ENCODE peak calls at places on chromosomes 7 and 10, in five cellular contexts. X is lower lobe of right lung; F is right lobe of liver; O is CD4-positive, alpha-beta memory T cell; V is CD4-positive, alpha-beta T cell. S is an unnamed sample.

GRCh38 chr7:4436361-4436899 is 245.7 kb upstream of the FOXK1 start:
- DNase-seq in O (no peak), X (no peak), V (no peak), F (no peak), S (no peak)

GRCh38 chr10:127148066-127148932 is 48.1 kb downstream of the INSYN2A start:
- DNase-seq in V (no peak), O (no peak), X (no peak), F (no peak), S (no peak)

GRCh38 chr10:5095687-5096086 is 1.5 kb downstream of the AKR1C3 start:
- DNase-seq in X (no peak), O (no peak), F (no peak), V (no peak), S (no peak)

GRCh38 chr10:124362572-124362971 is 56.2 kb downstream of the OAT start:
- DNase-seq in F (no peak), V (no peak), X (no peak), O (no peak), S (no peak)

GRCh38 chr7:85014936-85015335 is 171.9 kb downstream of the SEMA3D start:
- DNase-seq in V (no peak), F (no peak), X (no peak), O (no peak), S (no peak)

GRCh38 chr7:103445228-103446020 is 583 bp downstream of the SLC26A5 start:
- DNase-seq in O (no peak), F (no peak), X (no peak), V (no peak), S (no peak)

GRCh38 chr10:24465124-24465874 is 256.4 kb downstream of the KIAA1217 start:
- DNase-seq in X (no peak), F (peak), V (no peak), O (no peak), S (no peak)

GRCh38 chr10:34647157-34647556 is 167.9 kb downstream of the PARD3 start:
- DNase-seq in O (no peak), V (no peak), F (no peak), X (no peak), S (no peak)

GRCh38 chr10:86968271-86968993 is at the start of gene ADIRF:
- DNase-seq in X (peak), V (no peak), F (peak), O (no peak), S (no peak)

GRCh38 chr7:577971-578370 is 58.3 kb upstream of the PDGFA start:
- DNase-seq in O (no peak), V (no peak), X (no peak), F (no peak), S (no peak)

GRCh38 chr7:20786049-20786412 is 655 bp downstream of the SP8 start:
- DNase-seq in X (no peak), O (no peak), V (no peak), F (no peak), S (no peak)

GRCh38 chr10:13440709-13441061 is 88.1 kb downstream of the BEND7 start:
- DNase-seq in F (no peak), V (no peak), O (no peak), X (no peak), S (no peak)

GRCh38 chr10:3108033-3108432 is 40.7 kb downstream of the PFKP start:
- DNase-seq in O (no peak), X (no peak), V (no peak), F (no peak), S (no peak)

GRCh38 chr10:20892011-20892585 is 5.0 kb downstream of the NEBL start:
- DNase-seq in X (no peak), V (no peak), F (no peak), O (no peak), S (no peak)

GRCh38 chr10:131159771-131160170 is 151.8 kb downstream of the TCERG1L start:
- DNase-seq in V (no peak), X (no peak), F (no peak), O (no peak), S (no peak)

GRCh38 chr10:188546-188945 is 53.3 kb downstream of the ZMYND11 start:
- DNase-seq in X (no peak), O (no peak), V (no peak), F (no peak), S (no peak)

GRCh38 chr7:138979226-138979979 is 1.8 kb downstream of the KIAA1549 start:
- DNase-seq in O (no peak), F (no peak), X (no peak), V (no peak), S (no peak)

GRCh38 chr7:80135306-80136104 is 874 bp downstream of the GNAI1 start:
- DNase-seq in F (no peak), V (no peak), O (no peak), X (no peak), S (peak)

GRCh38 chr7:98329974-98330373 is 48.5 kb downstream of the BRI3 start:
- DNase-seq in F (no peak), X (no peak), O (no peak), V (no peak), S (no peak)

GRCh38 chr10:27413831-27414348 is 90.2 kb upstream of the RAB18 start:
- DNase-seq in F (no peak), O (no peak), V (no peak), X (peak), S (no peak)

GRCh38 chr10:47013469-47014169 is 102.4 kb downstream of the PTPN20 start:
- DNase-seq in X (peak), V (no peak), F (peak), O (no peak), S (no peak)

GRCh38 chr10:122557516-122557915 is 3.0 kb upstream of the DMBT1 start:
- DNase-seq in V (no peak), O (no peak), X (no peak), F (no peak), S (no peak)

GRCh38 chr10:22536620-22537019 is 177.8 kb downstream of the PIP4K2A start:
- DNase-seq in O (no peak), V (no peak), F (no peak), X (no peak), S (no peak)

GRCh38 chr10:109126016-109126415 is 797.3 kb downstream of the XPNPEP1 start:
- DNase-seq in F (no peak), O (no peak), V (no peak), X (no peak), S (no peak)

GRCh38 chr7:64174941-64175340 is 32.1 kb upstream of the ZNF735 start:
- DNase-seq in V (no peak), F (no peak), X (no peak), O (no peak), S (no peak)

GRCh38 chr10:93462881-93463280 is 19.3 kb downstream of the MYOF start:
- DNase-seq in F (no peak), V (no peak), X (peak), O (no peak), S (no peak)

GRCh38 chr10:23976285-23976684 is 232.7 kb upstream of the KIAA1217 start:
- DNase-seq in X (no peak), V (no peak), O (no peak), F (no peak), S (no peak)

GRCh38 chr7:44823266-44823781 is 24.6 kb downstream of the H2AZ2 start:
- DNase-seq in O (no peak), X (no peak), F (no peak), V (no peak), S (no peak)

GRCh38 chr7:111081553-111081952 is 9.4 kb upstream of the LRRN3 start:
- DNase-seq in O (no peak), F (no peak), V (no peak), X (no peak), S (no peak)

GRCh38 chr7:147670759-147671158 is 919.8 kb upstream of the C7orf33 start:
- DNase-seq in V (no peak), O (no peak), X (no peak), F (peak), S (no peak)

GRCh38 chr10:128026620-128027281 is 99.5 kb downstream of the MKI67 start:
- DNase-seq in V (no peak), F (no peak), O (no peak), X (no peak), S (no peak)

GRCh38 chr7:158702196-158702595 is 2.4 kb downstream of the NCAPG2 start:
- DNase-seq in F (no peak), V (no peak), O (no peak), X (no peak), S (no peak)

GRCh38 chr7:45687721-45688120 is 113.6 kb downstream of the ADCY1 start:
- DNase-seq in X (no peak), V (no peak), F (peak), O (no peak), S (peak)

GRCh38 chr7:7719235-7719634 is 828 bp upstream of the RPA3 start:
- DNase-seq in F (no peak), O (peak), V (no peak), X (no peak), S (no peak)

GRCh38 chr7:91945476-91945875 is 4.8 kb downstream of the AKAP9 start:
- DNase-seq in F (no peak), V (no peak), O (no peak), X (no peak), S (no peak)

GRCh38 chr10:43219848-43220247 is 47.0 kb downstream of the RASGEF1A start:
- DNase-seq in F (peak), X (peak), V (no peak), O (no peak), S (no peak)

GRCh38 chr7:18610331-18610948 is 114.9 kb downstream of the HDAC9 start:
- DNase-seq in F (no peak), O (no peak), V (no peak), X (no peak), S (peak)

GRCh38 chr7:144908943-144909556 is 73.2 kb upstream of the TPK1 start:
- DNase-seq in O (no peak), F (no peak), V (no peak), X (no peak), S (no peak)
- H3K27ac ChIP-seq in O (no peak), F (no peak), V (no peak), X (no peak), S (no peak)

GRCh38 chr7:112510032-112510742 is 29.4 kb downstream of the LSMEM1 start:
- DNase-seq in V (no peak), X (no peak), F (no peak), O (no peak), S (no peak)
- H3K27ac ChIP-seq in V (no peak), X (no peak), F (no peak), O (no peak), S (no peak)

GRCh38 chr10:129945941-129946760 is 17.9 kb downstream of the EBF3 start:
- DNase-seq in X (no peak), F (no peak), O (no peak), V (no peak), S (no peak)

GRCh38 chr10:129942936-129943724 is 20.9 kb downstream of the EBF3 start:
- DNase-seq in X (no peak), F (no peak), V (no peak), O (no peak), S (no peak)

GRCh38 chr10:129945031-129945430 is 19.0 kb downstream of the EBF3 start:
- DNase-seq in V (no peak), X (no peak), F (no peak), O (no peak), S (no peak)

GRCh38 chr10:129949411-129950335 is 14.4 kb downstream of the EBF3 start:
- DNase-seq in F (no peak), V (no peak), X (no peak), O (no peak), S (no peak)

GRCh38 chr10:129946868-129947267 is 17.2 kb downstream of the EBF3 start:
- DNase-seq in O (no peak), F (no peak), X (no peak), V (no peak), S (no peak)
- H3K27ac ChIP-seq in O (no peak), F (no peak), X (no peak), V (no peak), S (no peak)

GRCh38 chr10:119736220-119736619 is 10.4 kb downstream of the INPP5F start:
- DNase-seq in X (no peak), O (no peak), V (no peak), F (no peak), S (no peak)
- H3K27ac ChIP-seq in X (no peak), O (no peak), V (no peak), F (no peak), S (no peak)